ENCODE peak calls at places on chromosome 20, in ten cellular contexts. X, N, T, V, K, J, Y, D, M and H are unnamed samples.

GRCh38 chr20:841568-842546 is 8.3 kb downstream of the FAM110A start:
- DNase-seq in X (no peak), N (no peak), T (no peak), V (no peak), K (no peak), J (no peak), Y (no peak), D (no peak), M (no peak), H (no peak)

GRCh38 chr20:16488086-16488485 is 85.2 kb downstream of the KIF16B start:
- DNase-seq in X (no peak), N (no peak), T (no peak), V (no peak), K (no peak), J (no peak), Y (no peak), D (no peak), M (no peak), H (no peak)

GRCh38 chr20:4519530-4519929 is 202.2 kb upstream of the PRND start:
- DNase-seq in X (no peak), N (no peak), T (no peak), V (peak; percentile 24), K (peak; percentile 18), J (no peak), Y (peak; percentile 22), D (no peak), M (no peak), H (no peak)

GRCh38 chr20:59082077-59082740 is 39.6 kb upstream of the PRELID3B start:
- DNase-seq in X (no peak), N (no peak), T (no peak), V (no peak), K (no peak), J (no peak), Y (peak; percentile 17), D (no peak), M (no peak), H (no peak)

GRCh38 chr20:10647471-10647870 is 26.3 kb downstream of the JAG1 start:
- DNase-seq in X (no peak), N (no peak), T (no peak), V (no peak), K (peak; percentile 30), J (no peak), Y (peak; percentile 38), D (no peak), M (no peak), H (no peak)

GRCh38 chr20:25987073-25987927 is 290.6 kb upstream of the ZNF337 start:
- DNase-seq in X (no peak), N (peak; percentile 57), T (no peak), V (peak; percentile 14), K (no peak), J (no peak), Y (peak; percentile 12), D (peak; percentile 35), M (peak; percentile 67), H (peak; percentile 27)

GRCh38 chr20:1085515-1086272 is 32.7 kb upstream of the PSMF1 start:
- DNase-seq in X (no peak), N (no peak), T (no peak), V (no peak), K (no peak), J (no peak), Y (no peak), D (no peak), M (no peak), H (no peak)

GRCh38 chr20:60586417-60587105 is 628.3 kb downstream of the CDH26 start:
- DNase-seq in X (no peak), N (no peak), T (no peak), V (no peak), K (no peak), J (no peak), Y (no peak), D (no peak), M (peak; percentile 84), H (no peak)

GRCh38 chr20:36624925-36625324 is 19.3 kb downstream of the RAB5IF start:
- DNase-seq in X (no peak), N (no peak), T (no peak), V (no peak), K (no peak), J (no peak), Y (no peak), D (no peak), M (no peak), H (no peak)

GRCh38 chr20:40959325-40960092 is 69.1 kb upstream of the TOP1 start:
- DNase-seq in X (no peak), N (no peak), T (no peak), V (no peak), K (no peak), J (no peak), Y (no peak), D (no peak), M (no peak), H (no peak)

GRCh38 chr20:19930461-19930860 is 86.7 kb upstream of the NAA20 start:
- DNase-seq in X (no peak), N (no peak), T (no peak), V (no peak), K (no peak), J (no peak), Y (no peak), D (no peak), M (no peak), H (no peak)

GRCh38 chr20:3473944-3474343 is 3.1 kb downstream of the ATRN start:
- DNase-seq in X (no peak), N (no peak), T (peak; percentile 68), V (no peak), K (no peak), J (no peak), Y (no peak), D (no peak), M (no peak), H (no peak)

GRCh38 chr20:36274248-36274841 is 31.8 kb upstream of the DLGAP4 start:
- DNase-seq in X (no peak), N (no peak), T (no peak), V (no peak), K (no peak), J (no peak), Y (no peak), D (no peak), M (no peak), H (no peak)

GRCh38 chr20:21125072-21125848 is 622 bp upstream of the KIZ start:
- DNase-seq in X (no peak), N (peak; percentile 32), T (peak; percentile 61), V (no peak), K (no peak), J (no peak), Y (peak; percentile 48), D (peak; percentile 46), M (peak; percentile 79), H (no peak)

GRCh38 chr20:41279546-41280225 is 37.8 kb downstream of the ZHX3 start:
- DNase-seq in X (no peak), N (no peak), T (no peak), V (no peak), K (no peak), J (no peak), Y (no peak), D (no peak), M (no peak), H (peak; percentile 22)